ENCODE peak calls at places on chromosomes 7 and 10, in nine cellular contexts. Z, I, G, W, Y, F, J, T and L are unnamed samples.
A peak's percentile ranks its signal among the peaks of the same experiment; 100 is the strongest.

GRCh38 chr7:41333506-41333905 is 369.4 kb downstream of the INHBA start:
- DNase-seq in I (no peak), T (no peak), W (no peak), Y (no peak), G (no peak), J (no peak), F (no peak), Z (peak; percentile 63), L (no peak)

GRCh38 chr10:117254338-117254737 is 13.4 kb downstream of the SLC18A2 start:
- DNase-seq in Z (no peak), W (no peak), J (no peak), T (no peak), Y (no peak), G (no peak), I (no peak), F (no peak), L (no peak)

GRCh38 chr10:70296406-70296899 is 12.6 kb upstream of the NPFFR1 start:
- DNase-seq in I (no peak), W (peak; percentile 50), Z (no peak), T (peak; percentile 76), J (no peak), F (no peak), Y (no peak), G (no peak), L (peak; percentile 72)

GRCh38 chr10:16965740-16966447 is 148.7 kb upstream of the RSU1 start:
- DNase-seq in I (no peak), Z (peak; percentile 87), T (peak; percentile 88), W (peak; percentile 84), F (no peak), J (no peak), G (no peak), Y (no peak), L (peak; percentile 67)

GRCh38 chr10:51425431-51425830 is 274.0 kb downstream of the CSTF2T start:
- DNase-seq in Z (no peak), W (no peak), F (no peak), T (no peak), I (no peak), J (no peak), Y (no peak), G (no peak), L (no peak)

GRCh38 chr10:112115781-112116385 is 67.7 kb downstream of the GPAM start:
- DNase-seq in I (peak; percentile 30), T (no peak), F (peak; percentile 87), Y (peak; percentile 25), Z (peak; percentile 58), G (peak; percentile 60), J (no peak), W (peak; percentile 35), L (peak; percentile 42)

GRCh38 chr10:103277713-103278299 is 868 bp downstream of the INA start:
- DNase-seq in F (no peak), G (no peak), J (no peak), T (no peak), W (no peak), I (no peak), Z (no peak), Y (no peak), L (no peak)

GRCh38 chr7:77783540-77783939 is 14.7 kb downstream of the TMEM60 start:
- DNase-seq in F (no peak), G (no peak), T (no peak), J (no peak), I (no peak), Y (no peak), W (no peak), Z (no peak), L (no peak)

GRCh38 chr10:65620404-65621048 is 1305.3 kb upstream of the LRRTM3 start:
- DNase-seq in F (no peak), Y (no peak), Z (no peak), W (no peak), G (no peak), J (no peak), I (no peak), T (no peak), L (no peak)

GRCh38 chr10:29957887-29958330 is 101.5 kb downstream of the JCAD start:
- DNase-seq in J (no peak), T (no peak), Z (no peak), Y (no peak), G (no peak), I (no peak), F (peak; percentile 63), W (no peak), L (no peak)

GRCh38 chr10:12780634-12781601 is 220.6 kb downstream of the CCDC3 start:
- DNase-seq in I (no peak), F (no peak), Z (peak; percentile 93), J (no peak), G (no peak), T (no peak), Y (no peak), W (no peak), L (no peak)

GRCh38 chr7:99408347-99409191 is at the start of the genes BUD31 and PDAP1:
- DNase-seq in J (peak; percentile 91), W (peak; percentile 96), I (peak; percentile 92), Z (peak; percentile 94), T (peak; percentile 84), F (peak; percentile 97), G (peak; percentile 89), Y (peak; percentile 94), L (peak; percentile 86)